ENCODE peak calls at places on chromosomes 2 and 18, in four cellular contexts. One of them, this sample, is unnamed.

GRCh38 chr2:105427485-105427884 is 28.6 kb upstream of the FHL2 start:
- DNase-seq in IMR-90: no peak
- DNase-seq in H9: no peak
- DNase-seq in mesenchymal stem cell: no peak
- DNase-seq in this sample: no peak

GRCh38 chr2:217774232-217774631 is 228.6 kb downstream of the TNS1 start:
- DNase-seq in H9: no peak
- DNase-seq in mesenchymal stem cell: no peak
- DNase-seq in IMR-90: no peak
- DNase-seq in this sample: no peak

GRCh38 chr2:4255491-4255890 is 552.1 kb downstream of the DCDC2C start:
- DNase-seq in mesenchymal stem cell: no peak
- DNase-seq in IMR-90: no peak
- DNase-seq in H9: no peak
- DNase-seq in this sample: no peak

GRCh38 chr2:232537499-232537898 is 2.0 kb upstream of the CHRNG start:
- DNase-seq in H9: no peak
- DNase-seq in mesenchymal stem cell: no peak
- DNase-seq in IMR-90: no peak
- DNase-seq in this sample: no peak

GRCh38 chr18:58225101-58225500 is 181.1 kb downstream of the NEDD4L start:
- DNase-seq in IMR-90: no peak
- DNase-seq in H9: no peak
- DNase-seq in mesenchymal stem cell: peak
- DNase-seq in this sample: no peak

GRCh38 chr2:43052204-43052943 is 174.0 kb downstream of the ZFP36L2 start:
- DNase-seq in H9: no peak
- DNase-seq in IMR-90: no peak
- DNase-seq in mesenchymal stem cell: no peak
- DNase-seq in this sample: no peak

GRCh38 chr2:23791030-23791429 is 135.9 kb downstream of the ATAD2B start:
- DNase-seq in H9: no peak
- DNase-seq in IMR-90: peak
- DNase-seq in mesenchymal stem cell: peak
- DNase-seq in this sample: no peak

GRCh38 chr2:145325485-145325884 is 805.6 kb upstream of the ZEB2 start:
- DNase-seq in mesenchymal stem cell: no peak
- DNase-seq in IMR-90: no peak
- DNase-seq in H9: no peak
- DNase-seq in this sample: no peak

GRCh38 chr18:74718312-74718711 is 120.6 kb downstream of the ZNF407 start:
- DNase-seq in H9: peak
- DNase-seq in IMR-90: no peak
- DNase-seq in mesenchymal stem cell: no peak
- DNase-seq in this sample: no peak

GRCh38 chr2:128981353-128981752 is 662.7 kb upstream of the HS6ST1 start:
- DNase-seq in IMR-90: no peak
- DNase-seq in mesenchymal stem cell: no peak
- DNase-seq in H9: no peak
- DNase-seq in this sample: no peak

GRCh38 chr2:119024152-119024551 is 82.2 kb downstream of the MARCO start:
- DNase-seq in IMR-90: no peak
- DNase-seq in mesenchymal stem cell: no peak
- DNase-seq in H9: peak
- DNase-seq in this sample: no peak

GRCh38 chr2:98912221-98912851 is 23.7 kb downstream of the CRACDL start:
- DNase-seq in H9: peak
- DNase-seq in mesenchymal stem cell: peak
- DNase-seq in IMR-90: peak
- DNase-seq in this sample: no peak

GRCh38 chr2:178279636-178280035 is 85.3 kb downstream of the OSBPL6 start:
- DNase-seq in mesenchymal stem cell: no peak
- DNase-seq in IMR-90: no peak
- DNase-seq in H9: no peak
- DNase-seq in this sample: no peak

DNA sequence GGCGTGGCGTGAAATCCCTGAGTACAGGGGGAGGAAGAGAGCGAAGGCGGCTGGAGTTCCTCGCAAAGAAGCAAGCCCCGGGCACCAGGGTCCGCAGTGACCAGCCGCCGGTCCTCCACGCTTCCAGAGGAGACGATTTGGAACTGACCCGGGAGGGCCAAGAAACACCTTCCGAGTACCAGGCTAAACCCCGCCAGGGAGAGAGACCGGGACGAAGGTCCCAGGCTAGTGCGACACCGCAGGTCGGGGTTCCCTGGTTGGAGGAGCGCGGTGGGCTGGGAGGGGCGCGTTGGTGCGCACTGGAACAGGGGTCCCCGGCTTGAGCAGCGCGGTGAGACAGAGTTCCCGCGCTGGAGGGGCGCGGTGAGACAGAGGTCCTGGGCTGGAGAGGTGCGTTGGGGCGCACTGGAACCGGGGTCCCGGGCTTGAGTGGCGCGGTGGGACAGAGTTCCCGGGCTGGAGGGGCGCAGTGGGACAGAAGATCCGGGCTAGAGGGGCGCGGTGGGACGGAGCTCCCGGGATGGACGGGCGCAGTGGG is 900 bp downstream of the WDFY1 start:
- DNase-seq in IMR-90: no peak
- DNase-seq in H9: peak
- DNase-seq in mesenchymal stem cell: peak
- DNase-seq in this sample: peak
- H3K18ac ChIP-seq in IMR-90: peak
- H3K18ac ChIP-seq in H9: no peak
- H3K18ac ChIP-seq in mesenchymal stem cell: peak
- H3K18ac ChIP-seq in this sample: peak

GRCh38 chr2:64144057-64145013 is at the start of gene PELI1:
- DNase-seq in mesenchymal stem cell: peak
- DNase-seq in H9: peak
- DNase-seq in IMR-90: peak
- DNase-seq in this sample: peak
- H3K23ac ChIP-seq in mesenchymal stem cell: peak
- H3K23ac ChIP-seq in H9: no peak
- H3K23ac ChIP-seq in IMR-90: peak
- H3K23ac ChIP-seq in this sample: peak

DNA sequence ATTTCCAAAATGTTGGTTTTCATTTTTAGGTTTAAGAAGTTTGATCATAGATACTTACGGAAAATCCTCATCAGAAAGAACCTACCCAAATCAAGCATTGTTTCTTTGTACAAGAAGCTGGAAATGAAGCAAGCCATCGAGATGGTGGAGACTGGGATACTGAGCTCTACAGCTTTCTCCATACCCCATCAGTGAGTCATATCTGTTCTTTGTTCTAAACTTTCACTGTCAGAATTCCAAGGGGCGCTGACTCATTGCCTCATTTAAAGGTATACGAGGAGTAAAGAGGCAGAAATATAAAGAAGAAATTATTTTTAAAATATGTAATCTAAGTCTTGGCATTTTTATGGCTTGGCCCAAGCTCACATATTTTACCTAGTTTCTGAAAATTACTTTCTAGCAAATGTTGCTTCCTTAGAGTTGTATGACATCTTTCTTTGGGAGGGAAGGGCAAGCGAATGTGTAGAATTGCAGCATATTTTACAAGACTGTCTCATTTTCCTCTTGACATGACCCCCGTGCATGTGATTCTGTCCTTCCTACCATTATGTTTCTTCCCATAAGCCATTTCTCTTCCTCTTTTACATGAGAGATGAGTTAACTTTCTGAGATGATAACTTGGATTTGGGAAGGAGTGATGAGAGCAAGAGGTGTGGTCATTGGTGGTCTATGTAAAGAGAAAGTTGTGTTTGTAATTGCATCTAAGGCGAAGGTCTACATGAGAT is 41.2 kb downstream of the SLC9A4 start:
- DNase-seq in H9: no peak
- DNase-seq in IMR-90: peak
- DNase-seq in mesenchymal stem cell: peak
- DNase-seq in this sample: no peak
- H3K14ac ChIP-seq in H9: no peak
- H3K14ac ChIP-seq in IMR-90: no peak
- H3K14ac ChIP-seq in mesenchymal stem cell: no peak
- H3K14ac ChIP-seq in this sample: no peak

GRCh38 chr2:163834221-163834620 is 98.4 kb upstream of the FIGN start:
- DNase-seq in IMR-90: no peak
- DNase-seq in mesenchymal stem cell: no peak
- DNase-seq in H9: no peak
- DNase-seq in this sample: no peak
- H3K18ac ChIP-seq in IMR-90: no peak
- H3K18ac ChIP-seq in mesenchymal stem cell: no peak
- H3K18ac ChIP-seq in H9: no peak
- H3K18ac ChIP-seq in this sample: no peak

GRCh38 chr2:188176626-188177025 is 115.0 kb upstream of the GULP1 start:
- DNase-seq in mesenchymal stem cell: no peak
- DNase-seq in IMR-90: no peak
- DNase-seq in H9: no peak
- DNase-seq in this sample: no peak

GRCh38 chr2:188181035-188181434 is 110.6 kb upstream of the GULP1 start:
- DNase-seq in mesenchymal stem cell: peak
- DNase-seq in H9: no peak
- DNase-seq in IMR-90: peak
- DNase-seq in this sample: no peak

GRCh38 chr2:188181884-188182283 is 109.8 kb upstream of the GULP1 start:
- DNase-seq in mesenchymal stem cell: no peak
- DNase-seq in H9: no peak
- DNase-seq in IMR-90: no peak
- DNase-seq in this sample: no peak

GRCh38 chr2:188181439-188181838 is 110.2 kb upstream of the GULP1 start:
- DNase-seq in mesenchymal stem cell: no peak
- DNase-seq in H9: peak
- DNase-seq in IMR-90: no peak
- DNase-seq in this sample: no peak
- H3K23ac ChIP-seq in mesenchymal stem cell: no peak
- H3K23ac ChIP-seq in H9: no peak
- H3K23ac ChIP-seq in IMR-90: no peak
- H3K23ac ChIP-seq in this sample: no peak

GRCh38 chr2:61764035-61764800 is 89.6 kb downstream of the FAM161A start:
- DNase-seq in mesenchymal stem cell: peak
- DNase-seq in H9: peak
- DNase-seq in IMR-90: peak
- DNase-seq in this sample: peak
- H3K14ac ChIP-seq in mesenchymal stem cell: no peak
- H3K14ac ChIP-seq in H9: peak
- H3K14ac ChIP-seq in IMR-90: peak
- H3K14ac ChIP-seq in this sample: no peak

This sample was measured in neuronal stem cell.